ENCODE peak calls at places on chromosomes 1 and 21, in six cellular contexts. C is HCT116, U is astrocyte, S is transverse colon, F is esophagus squamous epithelium, W is heart right ventricle. B is an unnamed sample.

GRCh38 chr1:184002071-184002470 is 35.5 kb downstream of the COLGALT2 start:
- DNase-seq in C (peak), U (peak), S (no peak), F (no peak), W (peak), B (peak)

GRCh38 chr1:54121482-54122130 is 31.2 kb downstream of the CDCP2 start:
- DNase-seq in C (peak), U (peak), S (peak), F (no peak), W (peak), B (peak)

GRCh38 chr1:65658122-65658521 is 134.6 kb upstream of the PDE4B start:
- DNase-seq in C (no peak), U (no peak), S (no peak), F (no peak), W (no peak), B (no peak)

GRCh38 chr1:156295391-156295947 is at the start of gene GLMP:
- DNase-seq in C (peak), U (peak), S (peak), F (no peak), W (peak), B (peak)

GRCh38 chr1:46526013-46526688 is 25.3 kb downstream of the KNCN start:
- DNase-seq in C (no peak), U (no peak), S (no peak), F (no peak), W (no peak), B (no peak)

GRCh38 chr1:22018583-22019559 is 17.4 kb downstream of the CELA3A start:
- DNase-seq in C (no peak), U (peak), S (peak), F (no peak), W (no peak), B (peak)

GRCh38 chr1:242002072-242002471 is 3.2 kb upstream of the MAP1LC3C start:
- DNase-seq in C (no peak), U (peak), S (no peak), F (no peak), W (no peak), B (no peak)

GRCh38 chr1:37931148-37931492 is 15.7 kb downstream of the INPP5B start:
- DNase-seq in C (no peak), U (no peak), S (peak), F (no peak), W (peak), B (no peak)

GRCh38 chr1:18234790-18235242 is 127.2 kb downstream of the IGSF21 start:
- DNase-seq in C (peak), U (no peak), S (peak), F (no peak), W (peak), B (peak)

GRCh38 chr1:245558069-245558468 is 403.3 kb downstream of the KIF26B start:
- DNase-seq in C (no peak), U (no peak), S (no peak), F (no peak), W (no peak), B (no peak)

GRCh38 chr1:21783679-21784603 is 992 bp upstream of the USP48 start:
- DNase-seq in C (no peak), U (peak), S (peak), F (no peak), W (no peak), B (no peak)

GRCh38 chr21:45276620-45277019 is 11.1 kb downstream of the POFUT2 start:
- DNase-seq in C (no peak), U (no peak), S (no peak), F (no peak), W (no peak), B (no peak)

GRCh38 chr1:6859415-6860343 is 74.4 kb downstream of the CAMTA1 start:
- DNase-seq in C (peak), U (peak), S (no peak), F (no peak), W (peak), B (peak)

GRCh38 chr1:230382060-230382491 is 44.1 kb downstream of the PGBD5 start:
- DNase-seq in C (no peak), U (peak), S (no peak), F (no peak), W (no peak), B (no peak)
- H3K27ac ChIP-seq in C (no peak), U (no peak), S (no peak), F (no peak), W (no peak), B (no peak)

DNA sequence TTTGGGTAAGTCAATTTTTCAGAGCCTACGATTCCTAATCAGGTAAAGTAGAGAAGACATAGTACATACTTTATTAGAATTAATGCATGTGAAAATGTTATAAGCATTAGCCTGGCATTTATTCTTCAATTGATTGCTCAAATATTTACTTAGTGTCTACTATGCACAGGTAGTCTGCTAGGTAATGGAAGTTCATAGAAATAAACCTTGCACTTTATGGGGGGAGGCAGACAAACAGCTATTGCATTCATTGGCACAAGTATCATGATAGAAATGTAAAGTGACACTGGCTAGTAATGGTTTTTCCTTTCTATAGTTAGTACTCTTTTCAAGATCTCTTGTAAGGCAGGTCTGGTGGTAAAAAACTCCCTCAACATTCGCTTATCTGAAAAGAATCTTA is 44.9 kb downstream of the ZNHIT6 start:
- DNase-seq in C (no peak), U (no peak), S (no peak), F (no peak), W (no peak), B (no peak)
- TF ChIP-seq CTCF in C (no peak), U (no peak), S (no peak), F (no peak), W (no peak), B (no peak)

DNA sequence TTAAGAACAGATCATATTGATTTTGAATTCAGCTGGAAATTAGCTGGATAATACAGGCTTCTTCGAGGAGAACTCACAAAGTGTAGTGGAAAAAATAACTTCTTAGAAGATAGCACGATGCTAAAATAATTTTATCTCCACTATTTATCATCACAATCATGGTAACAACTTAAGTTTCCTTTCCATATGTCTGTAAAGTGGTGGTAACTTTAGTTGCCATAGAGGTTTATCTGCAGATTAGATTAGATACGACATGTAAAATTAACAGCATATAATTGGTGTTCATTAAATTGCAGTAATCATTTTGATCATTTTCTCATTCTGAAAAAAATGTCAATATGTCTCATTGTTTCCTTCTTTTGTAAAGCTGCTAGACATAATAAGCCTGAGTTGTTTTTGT is 921.5 kb downstream of the KCNT2 start:
- DNase-seq in C (no peak), U (no peak), S (no peak), F (no peak), W (no peak), B (no peak)
- H3K27ac ChIP-seq in C (no peak), U (no peak), S (no peak), F (no peak), W (no peak), B (no peak)

GRCh38 chr1:214505134-214505533 is 46.3 kb downstream of the PTPN14 start:
- DNase-seq in C (no peak), U (no peak), S (no peak), F (no peak), W (no peak), B (no peak)
- TF ChIP-seq CTCF in C (no peak), U (no peak), S (no peak), F (no peak), W (no peak), B (no peak)

GRCh38 chr1:175129997-175130648 is 62.5 kb downstream of the KIAA0040 start:
- DNase-seq in C (no peak), U (no peak), S (no peak), F (no peak), W (peak), B (no peak)

GRCh38 chr1:175128523-175128922 is 60.9 kb downstream of the TNN start:
- DNase-seq in C (no peak), U (no peak), S (no peak), F (no peak), W (no peak), B (no peak)

GRCh38 chr1:175130649-175131045 is 61.9 kb downstream of the KIAA0040 start:
- DNase-seq in C (no peak), U (no peak), S (no peak), F (no peak), W (no peak), B (no peak)

GRCh38 chr1:175129644-175129996 is 62.0 kb downstream of the TNN start:
- DNase-seq in C (no peak), U (no peak), S (no peak), F (no peak), W (no peak), B (no peak)

DNA sequence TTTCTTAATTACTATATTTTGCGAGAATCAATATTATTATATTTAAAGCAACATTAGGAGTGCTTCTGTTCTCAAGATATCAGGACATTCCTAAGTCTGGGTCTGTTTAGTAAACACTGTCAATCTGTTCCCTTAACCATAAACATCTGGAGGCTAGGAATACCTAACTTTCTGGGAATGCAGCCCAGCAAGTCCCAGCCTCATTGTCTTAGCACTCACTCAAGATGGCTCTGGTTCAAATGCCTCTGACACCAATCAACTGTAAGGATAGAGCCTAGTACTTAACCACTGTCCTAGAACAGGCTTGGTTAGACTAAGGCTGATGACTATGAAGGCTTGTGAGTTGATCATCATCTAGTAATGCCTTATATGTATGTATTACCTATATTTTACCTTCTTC is 61.5 kb downstream of the TNN start:
- DNase-seq in C (no peak), U (peak), S (no peak), F (no peak), W (no peak), B (no peak)
- H3K27ac ChIP-seq in C (no peak), U (no peak), S (peak), F (peak), W (no peak), B (no peak)

GRCh38 chr1:161128591-161129420 is 3.7 kb downstream of the DEDD start:
- DNase-seq in C (no peak), U (no peak), S (no peak), F (no peak), W (no peak), B (no peak)

GRCh38 chr1:161131721-161132409 is 602 bp downstream of the DEDD start:
- DNase-seq in C (no peak), U (peak), S (no peak), F (no peak), W (no peak), B (peak)

GRCh38 chr1:161133220-161133740 is 813 bp upstream of the DEDD start:
- DNase-seq in C (no peak), U (no peak), S (no peak), F (no peak), W (no peak), B (peak)

GRCh38 chr1:161130266-161130665 is 2.2 kb downstream of the DEDD start:
- DNase-seq in C (no peak), U (no peak), S (no peak), F (no peak), W (no peak), B (no peak)

DNA sequence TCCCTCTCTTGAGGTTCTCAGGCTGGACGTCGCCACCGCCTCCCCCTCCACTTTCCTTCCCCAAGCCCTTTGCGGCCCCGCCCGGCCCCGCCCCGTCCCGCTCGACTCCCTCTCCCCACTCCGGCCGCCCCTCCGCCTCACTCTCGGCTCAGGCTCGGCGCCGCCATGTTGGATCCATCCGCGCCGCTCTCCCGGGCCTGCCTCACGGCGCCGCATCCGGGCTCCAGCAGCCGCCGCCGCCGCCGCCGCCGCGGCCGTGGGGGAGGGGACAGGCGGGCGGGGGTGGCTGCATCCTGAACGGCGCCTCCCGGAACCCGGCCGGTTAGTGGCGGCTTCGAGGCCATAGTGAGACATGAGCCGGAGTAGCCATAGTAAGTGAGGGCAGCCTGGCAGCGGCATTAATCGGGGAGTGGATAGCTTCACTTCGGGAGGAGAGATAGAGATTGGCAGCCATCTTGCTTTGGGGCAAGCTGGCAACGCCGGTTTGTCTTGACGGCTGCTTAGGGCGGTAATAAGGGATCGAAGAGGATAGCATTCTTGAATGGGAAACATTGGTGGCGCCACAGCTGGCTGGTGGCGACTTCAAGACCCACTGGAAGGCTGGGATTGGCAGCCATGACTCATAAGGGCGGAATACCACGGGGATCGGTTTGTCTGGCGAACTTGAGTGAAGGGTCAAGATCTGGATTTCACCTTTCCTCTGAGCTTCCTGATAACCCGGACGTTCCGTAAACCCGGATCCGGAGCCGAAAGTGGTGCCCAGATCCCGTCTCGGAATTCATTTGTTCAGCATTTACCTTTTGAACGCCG is at the start of gene DEDD:
- DNase-seq in C (peak), U (peak), S (peak), F (peak), W (peak), B (peak)
- TF ChIP-seq CTCF in C (no peak), U (no peak), S (peak), F (no peak), W (no peak), B (no peak)

B was measured in RWPE1.